ENCODE peak calls at places on chromosomes 12 and 14, in eight cellular contexts. M, P, O, I, B, J, E and X are unnamed samples.

GRCh38 chr12:54415223-54415929 is 3.7 kb downstream of the ITGA5 start:
- DNase-seq in B (no peak), I (no peak), P (no peak), J (no peak), O (no peak), M (no peak), E (no peak), X (no peak)

GRCh38 chr12:105554223-105554678 is 223.8 kb downstream of the C12orf75 start:
- DNase-seq in O (peak), P (no peak), M (no peak), E (no peak), I (no peak), B (peak), J (no peak), X (no peak)

GRCh38 chr12:132529899-132530298 is 39.9 kb downstream of the FBRSL1 start:
- DNase-seq in E (no peak), P (no peak), I (no peak), O (no peak), M (no peak), B (no peak), J (no peak), X (no peak)

GRCh38 chr12:65670775-65671174 is 153.5 kb upstream of the HMGA2 start:
- DNase-seq in J (no peak), I (no peak), P (no peak), B (no peak), E (no peak), M (no peak), O (peak), X (no peak)

GRCh38 chr12:19739195-19739776 is 300.0 kb downstream of the AEBP2 start:
- DNase-seq in I (no peak), M (no peak), J (no peak), E (peak), P (peak), O (peak), B (peak), X (peak)

GRCh38 chr12:100661300-100661951 is 87.9 kb downstream of the GAS2L3 start:
- DNase-seq in B (no peak), P (no peak), E (no peak), O (no peak), J (no peak), M (no peak), I (no peak), X (no peak)

GRCh38 chr12:92676710-92677109 is 26.1 kb upstream of the PLEKHG7 start:
- DNase-seq in J (no peak), E (no peak), P (no peak), B (no peak), O (no peak), M (no peak), I (no peak), X (peak)

GRCh38 chr14:53042480-53042879 is 91.6 kb upstream of the FERMT2 start:
- DNase-seq in M (no peak), J (no peak), P (no peak), E (no peak), I (no peak), O (no peak), B (no peak), X (no peak)

GRCh38 chr14:93032301-93032929 is 83.3 kb downstream of the ITPK1 start:
- DNase-seq in I (no peak), P (no peak), M (no peak), J (peak), B (no peak), O (peak), E (no peak), X (no peak)

GRCh38 chr12:124543591-124544310 is 23.7 kb downstream of the NCOR2 start:
- DNase-seq in P (no peak), M (no peak), O (no peak), E (peak), B (no peak), J (no peak), I (no peak), X (no peak)

GRCh38 chr12:88237954-88238353 is 95.8 kb downstream of the TMTC3 start:
- DNase-seq in O (peak), P (no peak), E (no peak), B (no peak), I (no peak), M (no peak), J (no peak), X (no peak)

GRCh38 chr12:28780096-28780495 is 369.0 kb upstream of the FAR2 start:
- DNase-seq in P (no peak), O (peak), M (no peak), E (no peak), I (no peak), B (no peak), J (no peak), X (no peak)

GRCh38 chr14:77495354-77495753 is 3.3 kb downstream of the ISM2 start:
- DNase-seq in P (no peak), I (no peak), E (no peak), M (peak), O (no peak), J (no peak), B (no peak), X (no peak)

GRCh38 chr14:85527006-85527405 is 2.9 kb upstream of the FLRT2 start:
- DNase-seq in O (peak), J (no peak), I (no peak), P (no peak), M (no peak), B (no peak), E (no peak), X (no peak)

GRCh38 chr12:83473408-83474095 is 786.8 kb downstream of the TMTC2 start:
- DNase-seq in J (no peak), E (no peak), O (no peak), B (no peak), I (no peak), P (no peak), M (no peak), X (no peak)

GRCh38 chr12:50220357-50221061 is 53.3 kb upstream of the CERS5 start:
- DNase-seq in P (no peak), B (no peak), J (no peak), M (no peak), E (no peak), I (no peak), O (peak), X (peak)

GRCh38 chr12:20560935-20561334 is 134.2 kb upstream of the SLCO1C1 start:
- DNase-seq in E (no peak), B (no peak), J (no peak), I (no peak), O (no peak), P (no peak), M (no peak), X (no peak)

GRCh38 chr12:11067514-11067913 is 5.4 kb upstream of the TAS2R46 start:
- DNase-seq in P (no peak), B (no peak), E (no peak), O (no peak), J (no peak), M (no peak), I (no peak), X (no peak)

GRCh38 chr14:56794557-56795283 is 15.6 kb downstream of the OTX2 start:
- DNase-seq in P (no peak), E (no peak), I (no peak), O (no peak), J (no peak), M (no peak), B (no peak), X (no peak)

GRCh38 chr12:74152370-74152769 is 385.3 kb upstream of the ATXN7L3B start:
- DNase-seq in M (no peak), O (no peak), E (no peak), P (no peak), I (no peak), J (no peak), B (no peak), X (no peak)

GRCh38 chr12:29543036-29543435 is 45.5 kb upstream of the OVCH1 start:
- DNase-seq in B (no peak), P (no peak), O (no peak), I (no peak), E (no peak), J (no peak), M (no peak), X (no peak)

GRCh38 chr14:99809376-99809775 is 16.2 kb downstream of the EML1 start:
- DNase-seq in J (peak), I (peak), M (no peak), B (no peak), O (no peak), E (no peak), P (no peak), X (no peak)

GRCh38 chr12:115012861-115013667 is 329.1 kb upstream of the TBX3 start:
- DNase-seq in J (no peak), B (no peak), I (no peak), P (no peak), E (no peak), M (no peak), O (no peak), X (no peak)

GRCh38 chr12:104667139-104667538 is 210.4 kb downstream of the CHST11 start:
- DNase-seq in J (no peak), I (peak), O (no peak), M (no peak), E (no peak), B (no peak), P (no peak), X (no peak)

GRCh38 chr12:5388581-5389535 is 43.0 kb upstream of the NTF3 start:
- DNase-seq in I (no peak), E (no peak), O (peak), P (no peak), M (no peak), J (no peak), B (no peak), X (no peak)

GRCh38 chr12:10310926-10311705 is 3.4 kb downstream of the KLRD1 start:
- DNase-seq in I (no peak), J (no peak), B (no peak), M (no peak), P (no peak), O (peak), E (no peak), X (no peak)

GRCh38 chr14:101475468-101476257 is 85.6 kb upstream of the DIO3 start:
- DNase-seq in B (no peak), O (peak), I (no peak), E (no peak), J (peak), M (no peak), P (no peak), X (no peak)

GRCh38 chr14:51676549-51676948 is 24.8 kb downstream of the FRMD6 start:
- DNase-seq in B (no peak), P (no peak), M (no peak), O (no peak), E (no peak), J (no peak), I (no peak), X (no peak)

GRCh38 chr12:110699591-110700445 is 10.9 kb upstream of the HVCN1 start:
- DNase-seq in B (no peak), P (no peak), O (no peak), I (no peak), M (no peak), E (no peak), J (no peak), X (no peak)

GRCh38 chr12:47576256-47576655 is 129.6 kb downstream of the RPAP3 start:
- DNase-seq in O (no peak), E (peak), M (no peak), I (no peak), P (no peak), B (peak), J (no peak), X (peak)

GRCh38 chr12:60830381-60830780 is 1234.6 kb downstream of the SLC16A7 start:
- DNase-seq in M (no peak), J (no peak), P (no peak), O (peak), I (no peak), E (no peak), B (no peak), X (no peak)

GRCh38 chr12:106581543-106582263 is 1.1 kb upstream of the RFX4 start:
- DNase-seq in E (no peak), O (no peak), B (peak), M (no peak), I (no peak), J (no peak), P (no peak), X (no peak)

GRCh38 chr12:68185598-68185997 is 26.1 kb upstream of the IFNG start:
- DNase-seq in O (no peak), J (no peak), M (no peak), E (no peak), P (no peak), I (no peak), B (no peak), X (no peak)